ENCODE peak calls at places on chromosomes 16 and 17, in six cellular contexts. One of them, this sample, is unnamed.

GRCh38 chr17:273994-274832 is 78.4 kb downstream of the RPH3AL start:
- DNase-seq in H1: no peak
- DNase-seq in K562: no peak
- DNase-seq in GM23338: no peak
- DNase-seq in HCT116: no peak
- DNase-seq in SK-N-SH: no peak
- DNase-seq in this sample: no peak

GRCh38 chr17:74663566-74663965 is 40.0 kb upstream of the CD300E start:
- DNase-seq in H1: no peak
- DNase-seq in K562: no peak
- DNase-seq in GM23338: no peak
- DNase-seq in HCT116: no peak
- DNase-seq in SK-N-SH: no peak
- DNase-seq in this sample: no peak

GRCh38 chr17:8922451-8922850 is 43.1 kb downstream of the PIK3R5 start:
- DNase-seq in H1: no peak
- DNase-seq in K562: no peak
- DNase-seq in GM23338: no peak
- DNase-seq in HCT116: no peak
- DNase-seq in SK-N-SH: no peak
- DNase-seq in this sample: no peak

GRCh38 chr17:1047177-1047885 is 50.4 kb downstream of the TIMM22 start:
- DNase-seq in H1: no peak
- DNase-seq in K562: no peak
- DNase-seq in GM23338: no peak
- DNase-seq in HCT116: no peak
- DNase-seq in SK-N-SH: no peak
- DNase-seq in this sample: peak; percentile 35

GRCh38 chr17:77435272-77436057 is 294.7 kb downstream of the SEC14L1 start:
- DNase-seq in H1: no peak
- DNase-seq in K562: no peak
- DNase-seq in GM23338: no peak
- DNase-seq in HCT116: no peak
- DNase-seq in SK-N-SH: no peak
- DNase-seq in this sample: no peak

GRCh38 chr16:66511615-66512500 is 38.1 kb downstream of the TK2 start:
- DNase-seq in H1: peak; percentile 74
- DNase-seq in K562: peak; percentile 43
- DNase-seq in GM23338: peak; percentile 75
- DNase-seq in HCT116: peak; percentile 43
- DNase-seq in SK-N-SH: no peak
- DNase-seq in this sample: peak; percentile 70

GRCh38 chr17:78780335-78780734 is 1.7 kb downstream of the CYTH1 start:
- DNase-seq in H1: no peak
- DNase-seq in K562: no peak
- DNase-seq in GM23338: no peak
- DNase-seq in HCT116: no peak
- DNase-seq in SK-N-SH: no peak
- DNase-seq in this sample: no peak

GRCh38 chr16:1073262-1073558 is 663 bp downstream of the SSTR5 start:
- DNase-seq in H1: no peak
- DNase-seq in K562: no peak
- DNase-seq in GM23338: no peak
- DNase-seq in HCT116: no peak
- DNase-seq in SK-N-SH: no peak
- DNase-seq in this sample: no peak

GRCh38 chr16:80277182-80277581 is 263.6 kb upstream of the DYNLRB2 start:
- DNase-seq in H1: peak; percentile 15
- DNase-seq in K562: peak; percentile 40
- DNase-seq in GM23338: peak; percentile 77
- DNase-seq in HCT116: no peak
- DNase-seq in SK-N-SH: no peak
- DNase-seq in this sample: no peak

GRCh38 chr17:73902416-73903181 is 258.4 kb upstream of the SDK2 start:
- DNase-seq in H1: no peak
- DNase-seq in K562: no peak
- DNase-seq in GM23338: peak; percentile 78
- DNase-seq in HCT116: no peak
- DNase-seq in SK-N-SH: no peak
- DNase-seq in this sample: no peak

GRCh38 chr17:42709561-42709960 is 27.2 kb downstream of the CNTNAP1 start:
- DNase-seq in H1: no peak
- DNase-seq in K562: no peak
- DNase-seq in GM23338: no peak
- DNase-seq in HCT116: no peak
- DNase-seq in SK-N-SH: no peak
- DNase-seq in this sample: no peak

GRCh38 chr17:78107457-78107856 is 21.1 kb downstream of the TMC6 start:
- DNase-seq in H1: no peak
- DNase-seq in K562: no peak
- DNase-seq in GM23338: no peak
- DNase-seq in HCT116: no peak
- DNase-seq in SK-N-SH: no peak
- DNase-seq in this sample: no peak

GRCh38 chr17:37068266-37068665 is 119.5 kb downstream of the AATF start:
- DNase-seq in H1: no peak
- DNase-seq in K562: no peak
- DNase-seq in GM23338: no peak
- DNase-seq in HCT116: no peak
- DNase-seq in SK-N-SH: no peak
- DNase-seq in this sample: no peak

GRCh38 chr16:79426663-79427062 is 173.9 kb downstream of the MAF start:
- DNase-seq in H1: no peak
- DNase-seq in K562: no peak
- DNase-seq in GM23338: no peak
- DNase-seq in HCT116: no peak
- DNase-seq in SK-N-SH: no peak
- DNase-seq in this sample: no peak

GRCh38 chr16:29141586-29142324 is 156.9 kb downstream of the LAT start:
- DNase-seq in H1: no peak
- DNase-seq in K562: no peak
- DNase-seq in GM23338: no peak
- DNase-seq in HCT116: no peak
- DNase-seq in SK-N-SH: no peak
- DNase-seq in this sample: no peak

GRCh38 chr17:27354491-27355081 is 60.7 kb downstream of the WSB1 start:
- DNase-seq in H1: no peak
- DNase-seq in K562: no peak
- DNase-seq in GM23338: no peak
- DNase-seq in HCT116: no peak
- DNase-seq in SK-N-SH: no peak
- DNase-seq in this sample: no peak

GRCh38 chr17:76337413-76337777 is 16.3 kb downstream of the PRPSAP1 start:
- DNase-seq in H1: no peak
- DNase-seq in K562: no peak
- DNase-seq in GM23338: no peak
- DNase-seq in HCT116: no peak
- DNase-seq in SK-N-SH: no peak
- DNase-seq in this sample: peak; percentile 30

GRCh38 chr16:67471758-67472384 is 9.1 kb downstream of the ATP6V0D1 start:
- DNase-seq in H1: no peak
- DNase-seq in K562: no peak
- DNase-seq in GM23338: no peak
- DNase-seq in HCT116: no peak
- DNase-seq in SK-N-SH: no peak
- DNase-seq in this sample: no peak

GRCh38 chr17:50950002-50950877 is 84.1 kb upstream of the TOB1 start:
- DNase-seq in H1: no peak
- DNase-seq in K562: peak; percentile 87
- DNase-seq in GM23338: peak; percentile 80
- DNase-seq in HCT116: peak; percentile 88
- DNase-seq in SK-N-SH: peak; percentile 86
- DNase-seq in this sample: peak; percentile 58

GRCh38 chr16:67021321-67021720 is 7.6 kb upstream of the CBFB start:
- DNase-seq in H1: no peak
- DNase-seq in K562: no peak
- DNase-seq in GM23338: no peak
- DNase-seq in HCT116: no peak
- DNase-seq in SK-N-SH: no peak
- DNase-seq in this sample: no peak

GRCh38 chr16:87698241-87698640 is 67.5 kb downstream of the KLHDC4 start:
- DNase-seq in H1: no peak
- DNase-seq in K562: no peak
- DNase-seq in GM23338: no peak
- DNase-seq in HCT116: no peak
- DNase-seq in SK-N-SH: no peak
- DNase-seq in this sample: no peak

DNA sequence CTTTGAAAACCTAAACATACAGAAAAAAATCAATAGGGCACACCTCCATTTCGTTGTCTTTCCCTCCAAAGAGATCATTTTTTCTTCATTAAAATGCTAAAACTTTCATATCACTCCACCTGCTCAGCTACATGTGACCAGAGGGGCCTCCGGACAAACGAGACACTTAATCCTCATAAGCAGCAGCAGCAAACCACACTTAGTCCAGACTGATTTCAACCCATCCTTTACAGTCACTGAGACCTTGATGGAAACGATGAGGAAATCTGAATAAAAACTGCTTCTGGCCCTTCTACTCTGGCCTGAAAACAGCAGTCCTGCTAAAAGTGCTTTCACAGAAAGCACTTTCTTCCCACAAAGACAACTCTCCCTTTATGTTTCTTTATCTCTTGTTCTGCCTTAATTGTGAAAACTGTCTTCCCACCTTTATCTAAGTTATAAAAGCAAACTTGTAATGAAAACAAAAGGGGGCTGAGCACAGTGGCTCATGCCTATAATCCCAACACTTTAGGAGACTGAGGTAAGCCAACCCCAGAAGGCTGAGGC is 4.6 kb downstream of the ANKRD11 start:
- DNase-seq in H1: no peak
- DNase-seq in K562: no peak
- DNase-seq in GM23338: no peak
- DNase-seq in HCT116: no peak
- DNase-seq in SK-N-SH: no peak
- DNase-seq in this sample: no peak
- H3K4me2 ChIP-seq in H1: no peak overlapping the region
- H3K4me2 ChIP-seq in K562: peak overlapping the region; percentile 61
- H3K4me2 ChIP-seq in GM23338: peak overlapping the region; percentile 54
- H3K4me2 ChIP-seq in HCT116: no peak overlapping the region
- H3K4me2 ChIP-seq in SK-N-SH: no peak overlapping the region
- H3K4me2 ChIP-seq in this sample: no peak overlapping the region

GRCh38 chr16:19876501-19877059 is 8.1 kb downstream of the GPRC5B start:
- DNase-seq in H1: no peak
- DNase-seq in K562: no peak
- DNase-seq in GM23338: peak; percentile 36
- DNase-seq in HCT116: no peak
- DNase-seq in SK-N-SH: no peak
- DNase-seq in this sample: no peak

GRCh38 chr16:19878760-19879159 is 5.9 kb downstream of the GPRC5B start:
- DNase-seq in H1: no peak
- DNase-seq in K562: no peak
- DNase-seq in GM23338: no peak
- DNase-seq in HCT116: no peak
- DNase-seq in SK-N-SH: no peak
- DNase-seq in this sample: no peak

GRCh38 chr16:19881783-19882182 is 2.9 kb downstream of the GPRC5B start:
- DNase-seq in H1: no peak
- DNase-seq in K562: no peak
- DNase-seq in GM23338: no peak
- DNase-seq in HCT116: no peak
- DNase-seq in SK-N-SH: no peak
- DNase-seq in this sample: no peak

GRCh38 chr16:19881028-19881427 is 3.6 kb downstream of the GPRC5B start:
- DNase-seq in H1: no peak
- DNase-seq in K562: no peak
- DNase-seq in GM23338: no peak
- DNase-seq in HCT116: no peak
- DNase-seq in SK-N-SH: no peak
- DNase-seq in this sample: no peak

DNA sequence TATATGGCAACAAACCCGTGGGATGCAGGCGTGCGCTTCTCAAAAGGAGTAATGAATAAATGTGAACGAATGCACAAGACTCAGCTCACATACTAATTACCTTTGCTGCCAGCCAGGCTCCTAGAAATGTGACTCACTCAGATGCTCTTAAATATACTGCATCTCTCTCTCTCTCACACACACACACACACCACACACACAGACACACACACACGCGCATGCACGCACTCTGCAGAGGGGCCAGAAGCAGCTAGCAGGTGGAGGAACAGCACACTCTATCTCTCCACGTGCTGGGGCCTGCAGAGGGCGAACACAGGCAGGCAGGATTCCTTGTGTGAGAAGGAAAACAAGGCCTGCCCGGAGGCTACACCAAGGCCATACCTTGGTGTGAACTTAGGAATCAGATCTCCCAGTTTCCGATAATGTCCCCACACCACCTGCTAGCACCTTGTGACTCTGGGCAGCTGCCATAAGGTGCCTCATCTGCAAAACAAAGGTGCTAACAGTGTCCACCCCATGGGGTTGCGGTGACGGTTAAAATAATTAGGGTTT is 5.3 kb downstream of the GPRC5B start:
- DNase-seq in H1: peak; percentile 34
- DNase-seq in K562: no peak
- DNase-seq in GM23338: peak; percentile 77
- DNase-seq in HCT116: no peak
- DNase-seq in SK-N-SH: peak; percentile 42
- DNase-seq in this sample: no peak
- TF ChIP-seq POLR2AphosphoS5 in H1: peak; percentile 50
- TF ChIP-seq POLR2AphosphoS5 in K562: no peak
- TF ChIP-seq POLR2AphosphoS5 in GM23338: peak; percentile 14
- TF ChIP-seq POLR2AphosphoS5 in HCT116: no peak
- TF ChIP-seq POLR2AphosphoS5 in SK-N-SH: no peak
- TF ChIP-seq POLR2AphosphoS5 in this sample: no peak

DNA sequence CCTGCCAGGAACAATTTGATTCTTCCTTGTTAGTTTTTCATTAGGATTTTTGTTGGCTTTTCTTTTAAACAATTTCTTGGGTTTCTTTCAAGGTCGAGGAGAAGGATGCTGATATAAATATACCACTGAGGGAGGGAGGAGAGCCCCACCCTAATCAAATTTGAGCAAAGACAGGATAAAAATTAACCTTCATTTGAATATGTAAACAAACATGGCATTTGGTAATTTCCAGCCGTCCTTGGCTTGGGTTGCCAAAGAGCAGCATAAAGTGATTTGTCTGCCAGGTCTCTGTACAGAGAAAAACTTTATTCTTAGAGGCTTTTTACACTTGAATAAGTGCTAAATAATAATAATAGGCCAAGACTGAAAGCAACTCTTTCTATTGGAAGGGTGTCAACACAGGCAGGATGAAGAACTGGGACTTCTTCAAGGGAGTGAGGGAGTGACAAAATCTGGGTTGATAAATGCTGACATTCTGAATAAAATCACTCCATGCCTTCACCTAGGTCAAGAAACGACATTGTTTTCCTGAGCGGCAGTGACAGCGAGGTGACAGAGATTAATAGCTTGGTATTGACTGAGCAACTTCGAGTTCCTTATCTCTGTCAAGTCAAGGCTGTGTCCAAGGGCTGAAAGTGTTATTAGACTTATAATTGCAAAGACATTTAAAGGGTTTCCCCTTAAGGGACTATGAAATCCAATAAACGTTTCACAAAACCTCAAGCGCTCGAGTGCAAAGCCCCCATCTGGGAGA is 269.4 kb upstream of the N4BP1 start:
- DNase-seq in H1: no peak
- DNase-seq in K562: no peak
- DNase-seq in GM23338: no peak
- DNase-seq in HCT116: no peak
- DNase-seq in SK-N-SH: no peak
- DNase-seq in this sample: no peak
- H3K4me2 ChIP-seq in H1: no peak overlapping the region
- H3K4me2 ChIP-seq in K562: no peak overlapping the region
- H3K4me2 ChIP-seq in GM23338: no peak overlapping the region
- H3K4me2 ChIP-seq in HCT116: no peak overlapping the region
- H3K4me2 ChIP-seq in SK-N-SH: no peak overlapping the region
- H3K4me2 ChIP-seq in this sample: no peak overlapping the region

GRCh38 chr16:10598157-10598556 is 17.8 kb upstream of the EMP2 start:
- DNase-seq in H1: no peak
- DNase-seq in K562: no peak
- DNase-seq in GM23338: no peak
- DNase-seq in HCT116: no peak
- DNase-seq in SK-N-SH: no peak
- DNase-seq in this sample: no peak
- TF ChIP-seq POLR2AphosphoS5 in H1: no peak
- TF ChIP-seq POLR2AphosphoS5 in K562: no peak
- TF ChIP-seq POLR2AphosphoS5 in GM23338: no peak
- TF ChIP-seq POLR2AphosphoS5 in HCT116: no peak
- TF ChIP-seq POLR2AphosphoS5 in SK-N-SH: no peak
- TF ChIP-seq POLR2AphosphoS5 in this sample: no peak